ENCODE peak calls at places on chromosomes 11 and 22, in five cellular contexts. W is RPMI7951; F is GM10248; O is CD8-positive, alpha-beta memory T cell; V is adrenal gland. A is an unnamed sample.

GRCh38 chr11:64181506-64182411 is 4.2 kb upstream of the STIP1 start:
- DNase-seq in W (peak), V (peak), F (peak), O (no peak), A (no peak)

GRCh38 chr22:44335903-44336803 is 23.4 kb upstream of the SHISAL1 start:
- DNase-seq in W (no peak), V (no peak), O (no peak), F (no peak), A (no peak)

GRCh38 chr11:44528581-44528980 is 36.9 kb upstream of the CD82 start:
- DNase-seq in O (no peak), F (no peak), W (no peak), V (no peak), A (no peak)

GRCh38 chr11:94196363-94196762 is 67.7 kb downstream of the PANX1 start:
- DNase-seq in V (no peak), W (no peak), O (no peak), F (no peak), A (no peak)

GRCh38 chr11:9172394-9172793 is 81.0 kb upstream of the SCUBE2 start:
- DNase-seq in F (no peak), W (no peak), O (no peak), V (no peak), A (no peak)

GRCh38 chr11:78504708-78505107 is 70.0 kb downstream of the NARS2 start:
- DNase-seq in V (no peak), W (no peak), F (no peak), O (no peak), A (no peak)

GRCh38 chr11:122882809-122883681 is 486 bp downstream of the JHY start:
- DNase-seq in V (peak), F (peak), W (peak), O (peak), A (peak)

GRCh38 chr11:71544525-71545214 is 3.5 kb upstream of the KRTAP5-9 start:
- DNase-seq in W (no peak), V (no peak), O (no peak), F (no peak), A (no peak)

GRCh38 chr11:120759046-120759445 is 247.5 kb downstream of the GRIK4 start:
- DNase-seq in W (no peak), V (no peak), O (no peak), F (no peak), A (no peak)

GRCh38 chr22:48261048-48261621 is 1498.7 kb downstream of the TBC1D22A start:
- DNase-seq in W (no peak), F (no peak), O (no peak), V (no peak), A (no peak)

GRCh38 chr11:12421386-12421785 is 44.0 kb downstream of the PARVA start:
- DNase-seq in V (no peak), O (no peak), W (peak), F (no peak), A (no peak)

GRCh38 chr22:20316217-20316843 is 3.5 kb downstream of the DGCR6L start:
- DNase-seq in V (peak), F (no peak), O (no peak), W (no peak), A (no peak)

GRCh38 chr11:72222106-72222891 is 2.3 kb upstream of the INPPL1 start:
- DNase-seq in W (no peak), F (peak), V (peak), O (no peak), A (no peak)

GRCh38 chr22:39589880-39590279 is 19.3 kb downstream of the CACNA1I start:
- DNase-seq in F (no peak), O (no peak), V (peak), W (no peak), A (no peak)

GRCh38 chr11:25816411-25816810 is 515.5 kb upstream of the ANO3 start:
- DNase-seq in O (no peak), W (no peak), V (no peak), F (no peak), A (no peak)

GRCh38 chr11:35174666-35175065 is 35.7 kb downstream of the CD44 start:
- DNase-seq in W (peak), V (no peak), O (no peak), F (no peak), A (peak)

GRCh38 chr11:90542092-90542491 is 319.2 kb upstream of the CHORDC1 start:
- DNase-seq in F (no peak), W (no peak), O (no peak), V (no peak), A (no peak)

GRCh38 chr22:48968201-48968959 is 859.3 kb downstream of the BRD1 start:
- DNase-seq in O (no peak), V (no peak), W (no peak), F (no peak), A (no peak)

GRCh38 chr11:115352805-115353483 is 151.3 kb downstream of the CADM1 start:
- DNase-seq in W (no peak), O (no peak), F (no peak), V (no peak), A (no peak)

GRCh38 chr22:26860233-26860765 is 202.9 kb downstream of the MIAT start:
- DNase-seq in W (no peak), F (no peak), V (no peak), O (no peak), A (no peak)

GRCh38 chr11:64605656-64606585 is 14.9 kb downstream of the SLC22A12 start:
- DNase-seq in W (no peak), F (no peak), V (no peak), O (no peak), A (no peak)

GRCh38 chr22:17271711-17272451 is 52.6 kb upstream of the ADA2 start:
- DNase-seq in F (no peak), W (no peak), V (no peak), O (no peak), A (no peak)

GRCh38 chr11:118530180-118530682 is 761 bp upstream of the TMEM25 start:
- DNase-seq in O (no peak), F (no peak), V (no peak), W (peak), A (no peak)

GRCh38 chr11:60767388-60767811 is 10.7 kb downstream of the MS4A15 start:
- DNase-seq in O (no peak), W (no peak), F (no peak), V (no peak), A (no peak)

GRCh38 chr11:35676611-35676965 is 14.0 kb downstream of the TRIM44 start:
- DNase-seq in V (no peak), F (no peak), O (no peak), W (no peak), A (no peak)

GRCh38 chr11:68840661-68841653 is 759 bp downstream of the CPT1A start:
- DNase-seq in W (peak), V (peak), F (peak), O (peak), A (peak)

GRCh38 chr11:126060651-126061220 is 1.9 kb downstream of the CDON start:
- DNase-seq in W (no peak), O (no peak), F (no peak), V (no peak), A (no peak)

GRCh38 chr11:32838505-32839274 is 9.0 kb downstream of the PRRG4 start:
- DNase-seq in O (no peak), W (no peak), F (no peak), V (no peak), A (no peak)